ENCODE peak calls at places on chromosomes 13 and 19, in eight cellular contexts. X, S, Q, O, V, M, L and F are unnamed samples. For H3K4me1, the result is how much of the 10 kb centered on the place peaks cover.

GRCh38 chr13:51192348-51192747 is 29.9 kb upstream of the FAM124A start:
- DNase-seq in Q (no peak), V (no peak), L (no peak), S (no peak), M (no peak), X (no peak), O (no peak), F (no peak)

GRCh38 chr13:65112123-65113075 is 2117.7 kb downstream of the PCDH9 start:
- DNase-seq in S (no peak), V (peak), Q (no peak), O (no peak), L (no peak), X (no peak), M (no peak), F (peak)

GRCh38 chr13:95896302-95896701 is 156.9 kb downstream of the UGGT2 start:
- DNase-seq in V (peak), O (no peak), S (no peak), Q (no peak), L (no peak), X (no peak), M (no peak), F (peak)

GRCh38 chr13:105441406-105441805 is 1094.1 kb downstream of the EFNB2 start:
- DNase-seq in O (no peak), L (no peak), V (peak), X (no peak), M (no peak), S (no peak), Q (no peak), F (no peak)

GRCh38 chr19:42246143-42246868 is 3.9 kb upstream of the GSK3A start:
- DNase-seq in S (no peak), V (peak), Q (peak), L (peak), X (peak), M (peak), O (peak), F (peak)

GRCh38 chr19:1764293-1764683 is 11.0 kb downstream of the ONECUT3 start:
- DNase-seq in X (no peak), S (no peak), L (no peak), V (no peak), O (no peak), Q (no peak), M (no peak), F (no peak)

GRCh38 chr13:33745370-33746324 is 72.3 kb upstream of the RFC3 start:
- DNase-seq in L (no peak), S (no peak), X (no peak), V (no peak), Q (no peak), O (no peak), M (no peak), F (no peak)

GRCh38 chr13:30346159-30346788 is 38.9 kb upstream of the KATNAL1 start:
- DNase-seq in X (no peak), Q (no peak), M (no peak), V (no peak), O (peak), S (peak), L (no peak), F (no peak)

GRCh38 chr13:76723551-76724232 is 162.5 kb downstream of the KCTD12 start:
- DNase-seq in S (peak), X (no peak), Q (no peak), M (no peak), V (peak), O (no peak), L (no peak), F (peak)

GRCh38 chr13:61765181-61765742 is 349.6 kb upstream of the PCDH20 start:
- DNase-seq in X (no peak), Q (no peak), L (no peak), M (no peak), S (no peak), O (no peak), V (no peak), F (no peak)

GRCh38 chr13:67095621-67096020 is 134.5 kb downstream of the PCDH9 start:
- DNase-seq in L (no peak), X (no peak), O (no peak), Q (no peak), M (no peak), S (no peak), V (no peak), F (no peak)

GRCh38 chr13:111922086-111922485 is 144.9 kb upstream of the SOX1 start:
- DNase-seq in M (peak), V (no peak), S (no peak), Q (no peak), X (no peak), O (no peak), L (peak), F (no peak)

GRCh38 chr13:63190742-63191141 is 1775.1 kb upstream of the PCDH20 start:
- DNase-seq in V (peak), L (no peak), Q (no peak), S (no peak), X (no peak), M (no peak), O (no peak), F (peak)

GRCh38 chr19:1169921-1170885 is 3.9 kb downstream of the SBNO2 start:
- DNase-seq in Q (peak), S (no peak), O (peak), L (peak), V (peak), M (no peak), X (no peak), F (peak)

GRCh38 chr13:31946091-31946770 is 85.3 kb upstream of the FRY start:
- DNase-seq in X (no peak), L (no peak), S (no peak), V (peak), M (no peak), O (no peak), Q (no peak), F (peak)

GRCh38 chr19:4065430-4066175 is 1.1 kb downstream of the ZBTB7A start:
- DNase-seq in S (peak), L (peak), X (peak), M (peak), O (peak), V (peak), Q (peak), F (peak)

GRCh38 chr19:56333506-56333905 is 18.9 kb upstream of the ZSCAN5A start:
- DNase-seq in S (peak), M (no peak), O (no peak), Q (no peak), X (no peak), V (peak), L (no peak), F (peak)

GRCh38 chr13:110337287-110337686 is 30.2 kb downstream of the COL4A2 start:
- DNase-seq in S (no peak), X (peak), M (peak), L (peak), Q (no peak), V (no peak), O (no peak), F (no peak)

GRCh38 chr13:38564751-38565150 is 122.1 kb upstream of the FREM2 start:
- DNase-seq in S (no peak), X (no peak), M (no peak), O (no peak), L (no peak), V (no peak), Q (no peak), F (no peak)

GRCh38 chr19:38551450-38551813 is 66.3 kb downstream of the MAP4K1 start:
- DNase-seq in L (no peak), V (no peak), S (no peak), O (no peak), X (no peak), Q (no peak), M (no peak), F (no peak)

GRCh38 chr13:44309771-44310767 is 63.6 kb upstream of the SERP2 start:
- DNase-seq in M (peak), Q (no peak), O (no peak), V (no peak), L (no peak), S (no peak), X (no peak), F (peak)

GRCh38 chr13:48235100-48235813 is 2.3 kb downstream of the ITM2B start:
- DNase-seq in S (no peak), L (no peak), O (peak), Q (no peak), M (no peak), V (peak), X (no peak), F (peak)

GRCh38 chr13:81058916-81059290 is 718.0 kb upstream of the SPRY2 start:
- DNase-seq in S (no peak), M (no peak), Q (no peak), X (no peak), O (no peak), L (no peak), V (no peak), F (peak)

GRCh38 chr19:29622191-29623070 is 16.3 kb downstream of the POP4 start:
- DNase-seq in L (no peak), O (no peak), M (no peak), S (no peak), V (peak), X (no peak), Q (no peak), F (no peak)

GRCh38 chr19:18433039-18433691 is 4.8 kb downstream of the ISYNA1 start:
- DNase-seq in L (no peak), V (no peak), X (peak), O (no peak), Q (peak), S (no peak), M (no peak), F (no peak)

GRCh38 chr13:104318121-104318520 is 1251.9 kb upstream of the SLC10A2 start:
- DNase-seq in Q (no peak), V (peak), M (no peak), X (no peak), S (no peak), O (no peak), L (no peak), F (peak)

GRCh38 chr13:45847554-45848224 is 3.9 kb downstream of the SIAH3 start:
- DNase-seq in X (no peak), L (no peak), O (no peak), Q (no peak), M (no peak), S (peak), V (no peak), F (peak)

GRCh38 chr13:23674795-23675640 is 104.8 kb downstream of the TNFRSF19 start:
- DNase-seq in O (no peak), X (no peak), S (no peak), V (peak), Q (no peak), M (no peak), L (no peak), F (peak)

GRCh38 chr19:10290439-10290875 is 705 bp downstream of the ICAM5 start:
- DNase-seq in V (peak), S (no peak), Q (peak), L (no peak), X (no peak), O (no peak), M (no peak), F (no peak)

GRCh38 chr13:28705734-28706133 is 13.0 kb downstream of the SLC46A3 start:
- DNase-seq in O (no peak), Q (no peak), M (no peak), X (no peak), S (no peak), V (peak), L (no peak), F (no peak)

GRCh38 chr13:70814684-70815083 is 706.4 kb upstream of the KLHL1 start:
- DNase-seq in S (no peak), X (no peak), O (no peak), M (no peak), Q (no peak), L (no peak), V (no peak), F (no peak)

GRCh38 chr13:101552797-101553196 is 100.3 kb downstream of the ITGBL1 start:
- DNase-seq in L (no peak), M (no peak), O (no peak), Q (no peak), X (no peak), S (no peak), V (peak), F (peak)

GRCh38 chr19:32063601-32064000 is 281.8 kb upstream of the ZNF507 start:
- DNase-seq in L (no peak), O (no peak), Q (no peak), X (no peak), V (no peak), M (no peak), S (no peak), F (no peak)

GRCh38 chr19:21439372-21439771 is 42.4 kb downstream of the ZNF493 start:
- DNase-seq in Q (no peak), L (no peak), V (peak), X (no peak), M (no peak), O (peak), S (no peak), F (no peak)

GRCh38 chr19:18435185-18435841 is 2.6 kb downstream of the ISYNA1 start:
- DNase-seq in S (no peak), X (no peak), L (no peak), Q (no peak), M (no peak), O (no peak), V (no peak), F (no peak)

GRCh38 chr19:34370983-34371382 is 6.0 kb downstream of the GPI start:
- DNase-seq in Q (no peak), O (no peak), M (no peak), S (no peak), L (no peak), X (no peak), V (no peak), F (no peak)

GRCh38 chr19:34366670-34367423 is 1.9 kb downstream of the GPI start:
- DNase-seq in V (peak), M (no peak), L (no peak), O (no peak), Q (no peak), S (no peak), X (no peak), F (peak)

GRCh38 chr19:34367424-34367957 is 2.5 kb downstream of the GPI start:
- DNase-seq in L (no peak), Q (no peak), X (no peak), M (no peak), O (no peak), V (no peak), S (no peak), F (no peak)

GRCh38 chr19:34368338-34368737 is 3.3 kb downstream of the GPI start:
- DNase-seq in V (no peak), X (no peak), Q (no peak), O (no peak), M (no peak), L (no peak), S (no peak), F (no peak)

GRCh38 chr19:34370117-34370516 is 5.1 kb downstream of the GPI start:
- DNase-seq in X (no peak), M (no peak), V (no peak), L (no peak), S (no peak), O (no peak), Q (no peak), F (no peak)
- H3K4me1 ChIP-seq in X (under half), M (under half), V (under half), L (under half), S (under half), O (under half), Q (under half), F (under half)

GRCh38 chr19:47836038-47836437 is 14.3 kb downstream of the CRX start:
- DNase-seq in L (no peak), O (no peak), S (no peak), V (no peak), M (no peak), X (no peak), Q (no peak), F (no peak)

GRCh38 chr19:47842941-47843340 is 16.1 kb upstream of the TPRX2 start:
- DNase-seq in S (no peak), X (no peak), M (no peak), L (no peak), V (no peak), O (no peak), Q (no peak), F (no peak)

GRCh38 chr19:47839411-47839810 is 17.7 kb downstream of the CRX start:
- DNase-seq in L (no peak), S (no peak), Q (no peak), X (no peak), V (no peak), M (no peak), O (no peak), F (no peak)

GRCh38 chr19:47839913-47840312 is 18.2 kb downstream of the CRX start:
- DNase-seq in L (no peak), M (no peak), O (no peak), S (no peak), Q (no peak), V (no peak), X (no peak), F (no peak)
- H3K4me1 ChIP-seq in L (under half), M (under half), O (under half), S (under half), Q (under half), V (under half), X (under half), F (under half)

GRCh38 chr19:15247107-15248014 is 15.1 kb upstream of the EPHX3 start:
- DNase-seq in O (no peak), S (no peak), V (no peak), X (peak), Q (no peak), M (no peak), L (no peak), F (no peak)
- H3K4me1 ChIP-seq in O (under half), S (under half), V (half or more), X (under half), Q (half or more), M (under half), L (under half), F (under half)

DNA sequence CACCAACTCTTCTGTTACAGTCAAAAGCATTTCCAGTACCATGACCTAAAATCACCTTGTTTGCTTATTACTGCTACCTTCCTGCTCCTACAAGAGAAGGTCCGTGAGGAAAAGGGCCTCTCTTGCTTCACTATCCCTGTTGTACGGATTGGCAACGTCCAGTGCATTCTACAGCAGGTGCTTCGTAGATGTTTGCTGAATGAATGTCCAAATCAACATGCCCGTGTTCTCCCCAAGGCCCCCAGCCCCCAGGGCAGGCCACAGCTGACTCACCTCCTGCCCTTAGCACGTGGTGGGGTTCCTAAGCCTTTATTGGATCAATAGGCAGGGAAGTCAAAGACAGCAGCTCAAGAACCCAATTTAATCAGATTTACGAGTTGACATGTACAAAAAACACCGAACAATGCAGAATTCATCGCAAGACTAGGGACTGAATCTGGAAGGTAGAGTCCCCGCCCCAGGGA is 5.5 kb upstream of the NAPA start:
- DNase-seq in V (no peak), M (no peak), L (no peak), S (no peak), X (no peak), Q (no peak), O (no peak), F (no peak)
- H3K4me1 ChIP-seq in V (under half), M (under half), L (under half), S (half or more), X (under half), Q (under half), O (under half), F (under half)

GRCh38 chr19:49411681-49412321 is 11.4 kb downstream of the PTH2 start:
- DNase-seq in S (no peak), O (no peak), L (no peak), M (no peak), V (no peak), Q (no peak), X (no peak), F (no peak)
- H3K4me1 ChIP-seq in S (under half), O (under half), L (under half), M (under half), V (under half), Q (under half), X (under half), F (under half)

GRCh38 chr19:7263066-7263465 is 31.1 kb downstream of the INSR start:
- DNase-seq in S (no peak), O (no peak), Q (no peak), M (no peak), V (no peak), X (no peak), L (no peak), F (no peak)
- H3K4me1 ChIP-seq in S (under half), O (under half), Q (half or more), M (under half), V (under half), X (under half), L (under half), F (under half)

DNA sequence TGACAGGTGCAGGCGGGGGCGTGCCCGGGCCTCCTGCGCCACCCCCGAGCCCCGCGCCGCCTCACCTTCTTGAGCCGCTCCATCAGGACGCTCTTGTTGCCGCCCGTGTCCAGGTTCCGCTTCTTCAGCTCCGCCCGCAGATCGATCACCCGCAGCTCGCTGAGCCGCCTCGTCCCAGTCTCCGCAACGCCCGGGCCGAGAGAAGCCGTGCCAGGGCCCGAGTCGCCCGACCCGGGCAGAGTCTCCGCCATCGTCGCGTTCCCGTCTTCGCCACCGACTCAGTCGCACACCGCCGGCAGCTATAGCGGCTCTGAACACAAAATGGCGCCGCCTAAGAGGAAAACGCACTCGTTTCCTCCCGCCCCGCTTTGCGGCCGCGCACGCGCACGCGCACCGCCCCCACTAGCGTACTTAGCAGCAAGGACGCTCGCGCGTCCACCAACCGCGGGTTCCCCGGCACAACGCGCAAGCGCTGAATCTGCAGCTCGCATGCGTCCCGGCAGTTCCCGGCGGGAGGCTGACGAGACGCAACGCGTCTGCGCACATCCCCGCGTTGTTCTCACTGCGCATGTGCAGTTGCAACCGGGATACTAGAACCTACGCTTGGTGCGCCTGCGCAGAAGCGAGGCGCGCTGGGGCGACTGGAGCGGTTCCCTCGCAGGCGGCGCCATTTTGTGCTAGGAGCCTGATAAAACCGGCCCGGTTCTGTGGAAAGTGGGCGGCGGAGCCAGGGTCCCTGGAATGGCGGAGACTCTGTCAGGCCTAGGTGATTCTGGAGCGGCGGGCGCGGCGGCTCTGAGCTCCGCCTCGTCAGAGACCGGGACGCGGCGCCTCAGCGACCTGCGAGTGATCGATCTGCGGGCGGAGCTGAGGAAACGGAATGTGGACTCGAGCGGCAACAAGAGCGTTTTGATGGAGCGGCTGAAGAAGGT is at the start of the genes SAFB and SAFB2:
- DNase-seq in O (peak), V (peak), S (peak), X (peak), L (peak), Q (peak), M (peak), F (peak)
- H3K4me1 ChIP-seq in O (under half), V (under half), S (half or more), X (under half), L (half or more), Q (half or more), M (under half), F (under half)

GRCh38 chr19:40668991-40669614 is 21.3 kb downstream of the NUMBL start:
- DNase-seq in X (no peak), M (no peak), S (no peak), O (no peak), V (no peak), L (no peak), Q (no peak), F (no peak)
- H3K4me1 ChIP-seq in X (under half), M (under half), S (under half), O (under half), V (under half), L (under half), Q (under half), F (under half)

GRCh38 chr19:49469828-49470614 is 4.0 kb upstream of the FLT3LG start:
- DNase-seq in L (no peak), X (no peak), S (peak), O (no peak), V (no peak), M (no peak), Q (no peak), F (no peak)
- H3K4me1 ChIP-seq in L (under half), X (under half), S (half or more), O (under half), V (under half), M (under half), Q (under half), F (under half)

DNA sequence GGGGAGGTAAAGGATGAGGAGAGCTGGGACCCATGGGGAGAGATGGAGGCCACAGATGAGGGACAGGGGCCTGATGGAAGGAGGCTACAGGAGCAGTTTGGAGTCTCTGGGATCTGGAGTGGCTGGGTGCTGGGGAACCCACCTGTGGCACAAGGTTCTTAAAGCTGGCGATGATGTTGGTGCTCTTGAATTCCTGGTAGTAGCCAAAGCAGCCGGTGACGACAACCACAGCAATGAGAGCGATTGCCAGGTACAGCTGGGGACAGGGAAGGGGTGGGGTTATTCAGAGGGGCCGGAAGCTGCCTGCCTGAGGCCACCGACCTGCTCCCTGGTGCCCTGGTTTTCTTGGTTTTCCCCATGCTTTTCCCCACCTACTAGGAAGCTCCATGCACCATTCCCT is 2.8 kb downstream of the ATP4A start:
- DNase-seq in S (no peak), M (no peak), L (no peak), X (no peak), V (no peak), O (no peak), Q (no peak), F (no peak)
- H3K4me1 ChIP-seq in S (under half), M (under half), L (under half), X (under half), V (under half), O (under half), Q (under half), F (under half)